ENCODE peak calls at places on chromosomes 11 and 22, in four cellular contexts. U, S, W and T are unnamed samples.

GRCh38 chr22:42396621-42397331 is 35.4 kb downstream of the NFAM1 start:
- DNase-seq in U (no peak), S (peak), W (no peak), T (no peak)

GRCh38 chr11:83574516-83574915 is 288.3 kb upstream of the CCDC90B start:
- DNase-seq in U (no peak), S (no peak), W (no peak), T (no peak)

GRCh38 chr11:118343981-118344521 is at the start of gene CD3G:
- DNase-seq in U (no peak), S (no peak), W (no peak), T (no peak)

GRCh38 chr11:8871283-8871775 is 39.7 kb upstream of the AKIP1 start:
- DNase-seq in U (no peak), S (peak), W (peak), T (peak)

GRCh38 chr11:61679893-61680621 is at the start of gene DAGLA:
- DNase-seq in U (peak), S (no peak), W (peak), T (peak)

GRCh38 chr22:17706451-17706900 is 67.8 kb downstream of the BID start:
- DNase-seq in U (peak), S (peak), W (no peak), T (peak)

GRCh38 chr11:29282088-29282487 is 734.7 kb downstream of the KCNA4 start:
- DNase-seq in U (no peak), S (peak), W (no peak), T (no peak)

GRCh38 chr22:46974077-46974476 is 211.6 kb downstream of the TBC1D22A start:
- DNase-seq in U (no peak), S (no peak), W (no peak), T (no peak)

GRCh38 chr11:130839950-130840666 is 76.2 kb downstream of the SNX19 start:
- DNase-seq in U (no peak), S (no peak), W (no peak), T (no peak)

GRCh38 chr11:58837707-58838388 is 6.7 kb downstream of the GLYATL2 start:
- DNase-seq in U (no peak), S (no peak), W (no peak), T (no peak)

GRCh38 chr11:39209966-39210365 is 2249.5 kb downstream of the LRRC4C start:
- DNase-seq in U (no peak), S (no peak), W (no peak), T (no peak)

GRCh38 chr11:122179966-122180365 is 64.0 kb upstream of the BLID start:
- DNase-seq in U (no peak), S (no peak), W (no peak), T (no peak)

GRCh38 chr11:94924074-94925031 is 49.0 kb downstream of the CWC15 start:
- DNase-seq in U (no peak), S (no peak), W (no peak), T (no peak)

GRCh38 chr11:124725719-124726105 is 14.0 kb upstream of the NRGN start:
- DNase-seq in U (no peak), S (no peak), W (no peak), T (no peak)

GRCh38 chr11:40338739-40339138 is 1120.7 kb downstream of the LRRC4C start:
- DNase-seq in U (no peak), S (no peak), W (no peak), T (no peak)

GRCh38 chr11:587978-588380 is 11.7 kb downstream of the PHRF1 start:
- DNase-seq in U (peak), S (no peak), W (no peak), T (no peak)

GRCh38 chr11:117023178-117023577 is 75.0 kb downstream of the SIK3 start:
- DNase-seq in U (no peak), S (no peak), W (no peak), T (no peak)

DNA sequence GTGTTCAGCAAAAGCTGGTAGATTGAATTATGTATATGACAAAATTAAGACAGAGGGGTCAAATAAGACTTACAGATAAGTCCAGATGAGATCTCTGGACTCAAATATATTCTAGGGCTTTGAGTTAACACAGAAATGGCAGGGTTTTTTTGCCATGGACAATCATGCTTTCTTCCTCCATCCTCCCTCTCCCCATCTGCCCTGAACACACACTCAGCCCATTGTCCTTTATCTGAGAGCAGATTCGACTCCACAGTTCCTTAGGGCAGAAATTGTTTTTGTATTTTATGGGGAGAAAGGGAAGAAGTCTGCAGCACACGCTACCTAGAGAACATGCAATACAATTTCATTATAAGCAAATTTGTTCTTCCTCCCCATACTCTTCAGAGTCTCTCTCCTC is 86.8 kb downstream of the SLC1A2 start:
- DNase-seq in U (no peak), S (no peak), W (no peak), T (no peak)
- TF ChIP-seq JUND in U (no peak), S (no peak), W (no peak), T (no peak)

GRCh38 chr11:105935791-105936190 is 86.2 kb downstream of the MSANTD4 start:
- DNase-seq in U (no peak), S (peak), W (no peak), T (no peak)
- TF ChIP-seq JUND in U (no peak), S (no peak), W (no peak), T (no peak)

GRCh38 chr11:66976048-66976467 is 954 bp downstream of the C11orf86 start:
- DNase-seq in U (peak), S (no peak), W (peak), T (no peak)
- TF ChIP-seq JUND in U (no peak), S (no peak), W (no peak), T (no peak)

GRCh38 chr11:115895594-115895993 is 391.4 kb upstream of the CADM1 start:
- DNase-seq in U (no peak), S (no peak), W (no peak), T (no peak)
- TF ChIP-seq JUND in U (no peak), S (no peak), W (no peak), T (no peak)

DNA sequence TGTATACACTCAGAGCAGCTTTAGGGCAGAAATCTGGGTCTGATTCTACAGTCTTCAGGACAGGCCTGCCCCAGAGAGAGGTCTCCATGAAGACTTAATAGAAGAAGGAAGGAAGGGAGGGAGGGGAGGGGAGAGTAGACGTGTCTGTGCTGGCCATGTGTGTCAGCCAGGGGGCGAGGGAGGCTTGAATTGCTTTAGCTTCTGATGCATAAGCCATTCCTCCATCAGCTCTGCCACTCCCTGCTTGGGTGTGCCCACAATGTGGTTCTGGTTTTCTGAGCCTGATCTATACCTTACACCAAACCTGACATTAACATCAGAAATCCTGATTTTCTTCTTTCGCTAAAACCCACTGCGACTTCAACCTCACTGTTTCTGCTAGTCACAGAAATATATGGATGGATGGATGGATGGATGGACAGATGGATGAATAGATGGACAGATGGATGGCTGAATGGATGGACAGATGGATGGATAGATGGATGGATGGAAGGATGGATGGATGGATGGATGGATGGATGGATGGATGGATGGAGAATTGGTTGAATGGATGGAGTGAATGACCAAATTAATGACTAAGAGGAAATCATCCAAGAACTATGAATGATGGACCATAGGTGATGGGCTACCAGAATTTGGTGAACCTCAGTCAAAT is 56.5 kb upstream of the PRDM11 start:
- DNase-seq in U (no peak), S (no peak), W (no peak), T (no peak)
- TF ChIP-seq JUND in U (no peak), S (no peak), W (no peak), T (no peak)

GRCh38 chr22:45961679-45962430 is 15.1 kb downstream of the WNT7B start:
- DNase-seq in U (no peak), S (no peak), W (no peak), T (no peak)

GRCh38 chr22:45960477-45961386 is 16.2 kb downstream of the WNT7B start:
- DNase-seq in U (no peak), S (no peak), W (no peak), T (no peak)

GRCh38 chr22:45959719-45960476 is 17.1 kb downstream of the WNT7B start:
- DNase-seq in U (no peak), S (no peak), W (no peak), T (no peak)

GRCh38 chr22:45957826-45958225 is 19.1 kb downstream of the WNT7B start:
- DNase-seq in U (no peak), S (no peak), W (no peak), T (no peak)

GRCh38 chr22:45958971-45959370 is 18.0 kb downstream of the WNT7B start:
- DNase-seq in U (no peak), S (no peak), W (no peak), T (no peak)
- TF ChIP-seq JUND in U (no peak), S (no peak), W (no peak), T (no peak)

GRCh38 chr11:12213920-12214319 is 103.5 kb downstream of the MICAL2 start:
- DNase-seq in U (no peak), S (no peak), W (no peak), T (no peak)
- TF ChIP-seq JUND in U (peak), S (peak), W (no peak), T (no peak)

GRCh38 chr22:39356464-39356863 is 6.7 kb downstream of the SYNGR1 start:
- DNase-seq in U (no peak), S (no peak), W (no peak), T (peak)
- TF ChIP-seq JUND in U (no peak), S (no peak), W (no peak), T (no peak)

GRCh38 chr11:6205366-6205765 is at the start of gene C11orf42:
- DNase-seq in U (no peak), S (no peak), W (no peak), T (no peak)

GRCh38 chr11:6214530-6214929 is 9.2 kb downstream of the C11orf42 start:
- DNase-seq in U (no peak), S (no peak), W (no peak), T (no peak)

GRCh38 chr11:6206456-6207180 is 1.3 kb downstream of the C11orf42 start:
- DNase-seq in U (no peak), S (no peak), W (no peak), T (no peak)

GRCh38 chr11:6209801-6210200 is 4.4 kb downstream of the C11orf42 start:
- DNase-seq in U (no peak), S (no peak), W (no peak), T (no peak)

GRCh38 chr11:6210274-6210955 is 5.1 kb downstream of the C11orf42 start:
- DNase-seq in U (no peak), S (no peak), W (no peak), T (no peak)
- TF ChIP-seq JUND in U (no peak), S (no peak), W (no peak), T (no peak)